ENCODE peak calls at places on chromosomes 4 and X, in four cellular contexts. T, M, R and V are unnamed samples.

GRCh38 chr4:101328063-101328602 is 19.2 kb downstream of the PPP3CA start:
- DNase-seq in T (no peak), M (no peak), R (no peak), V (peak)

GRCh38 chr4:60757986-60758385 is 442.1 kb upstream of the ADGRL3 start:
- DNase-seq in T (no peak), M (peak), R (no peak), V (no peak)

GRCh38 chrX:46912673-46913491 is 661 bp downstream of the JADE3 start:
- DNase-seq in T (peak), M (peak), R (no peak), V (peak)

GRCh38 chr4:5784960-5785611 is 74.1 kb downstream of the EVC start:
- DNase-seq in T (no peak), M (peak), R (peak), V (no peak)

GRCh38 chr4:113447695-113448265 is 313.8 kb downstream of the CAMK2D start:
- DNase-seq in T (no peak), M (no peak), R (no peak), V (no peak)

GRCh38 chrX:28586891-28587635 is at the start of gene IL1RAPL1:
- DNase-seq in T (peak), M (peak), R (no peak), V (peak)

GRCh38 chr4:56286763-56287162 is 100.5 kb downstream of the AASDH start:
- DNase-seq in T (no peak), M (no peak), R (no peak), V (no peak)

GRCh38 chr4:113303315-113303714 is 253.9 kb downstream of the ANK2 start:
- DNase-seq in T (no peak), M (no peak), R (no peak), V (no peak)

GRCh38 chrX:11580789-11581188 is 84.9 kb downstream of the ARHGAP6 start:
- DNase-seq in T (no peak), M (no peak), R (no peak), V (peak)

GRCh38 chr4:51836531-51836930 is 6.4 kb upstream of the DCUN1D4 start:
- DNase-seq in T (no peak), M (no peak), R (no peak), V (no peak)

GRCh38 chr4:80153800-80154546 is 43.3 kb upstream of the PRDM8 start:
- DNase-seq in T (no peak), M (peak), R (no peak), V (no peak)

GRCh38 chrX:69493766-69494165 is 10.4 kb upstream of the NALF2 start:
- DNase-seq in T (no peak), M (no peak), R (no peak), V (no peak)

GRCh38 chrX:129522184-129523059 is 868 bp downstream of the SMARCA1 start:
- DNase-seq in T (no peak), M (peak), R (no peak), V (no peak)

GRCh38 chr4:56186808-56187523 is 200.3 kb downstream of the AASDH start:
- DNase-seq in T (no peak), M (no peak), R (no peak), V (no peak)

GRCh38 chrX:111728096-111728495 is 47.1 kb downstream of the ALG13 start:
- DNase-seq in T (no peak), M (no peak), R (no peak), V (no peak)

GRCh38 chr4:180550106-180550505 is 1693.1 kb upstream of the TENM3 start:
- DNase-seq in T (no peak), M (no peak), R (no peak), V (no peak)

GRCh38 chrX:12423346-12423745 is 285.1 kb downstream of the FRMPD4 start:
- DNase-seq in T (no peak), M (no peak), R (no peak), V (no peak)

GRCh38 chrX:44352739-44353138 is 9.3 kb upstream of the EFHC2 start:
- DNase-seq in T (no peak), M (no peak), R (no peak), V (no peak)

GRCh38 chrX:107738272-107738671 is 37.3 kb downstream of the TSC22D3 start:
- DNase-seq in T (no peak), M (no peak), R (no peak), V (no peak)

GRCh38 chr4:1512738-1513660 is 106.8 kb upstream of the NKX1-1 start:
- DNase-seq in T (no peak), M (no peak), R (no peak), V (no peak)

GRCh38 chrX:9909254-9909653 is 57.9 kb upstream of the CLDN34 start:
- DNase-seq in T (no peak), M (no peak), R (no peak), V (no peak)

GRCh38 chr4:101355767-101356702 is 8.7 kb upstream of the PPP3CA start:
- DNase-seq in T (peak), M (peak), R (no peak), V (no peak)

GRCh38 chrX:94524867-94525266 is 850.9 kb downstream of the FAM133A start:
- DNase-seq in T (peak), M (no peak), R (no peak), V (peak)

GRCh38 chr4:108830509-108831244 is 67.8 kb upstream of the ETNPPL start:
- DNase-seq in T (no peak), M (no peak), R (no peak), V (peak)

GRCh38 chr4:125750827-125751466 is 436.2 kb downstream of the FAT4 start:
- DNase-seq in T (no peak), M (peak), R (no peak), V (no peak)
- TF ChIP-seq CTCF in T (no peak), M (peak), R (no peak), V (no peak)

GRCh38 chr4:147378780-147379179 is 102.1 kb upstream of the EDNRA start:
- DNase-seq in T (no peak), M (no peak), R (no peak), V (no peak)
- TF ChIP-seq CTCF in T (no peak), M (no peak), R (no peak), V (no peak)

GRCh38 chr4:110970642-110971041 is 347.8 kb upstream of the PITX2 start:
- DNase-seq in T (peak), M (peak), R (no peak), V (peak)
- TF ChIP-seq CTCF in T (peak), M (peak), R (no peak), V (peak)

DNA sequence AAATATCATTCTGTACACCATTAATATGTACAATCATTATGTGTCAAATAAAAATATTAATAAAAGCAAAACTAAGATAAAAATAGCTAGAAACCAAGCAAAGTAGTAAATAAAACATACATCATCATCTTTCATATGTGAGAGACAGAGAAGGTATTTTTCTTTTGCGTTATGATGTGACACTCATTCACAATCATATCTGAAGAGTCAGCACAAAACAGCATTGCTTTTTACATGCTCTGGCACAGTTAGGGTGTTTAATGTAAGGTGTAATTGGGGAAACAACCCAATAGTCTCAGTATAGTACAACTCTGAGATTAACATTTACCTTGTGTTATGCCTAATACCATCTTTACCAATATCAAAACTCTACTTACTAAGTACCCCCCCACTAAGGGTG is 376.6 kb downstream of the TMA16 start:
- DNase-seq in T (no peak), M (no peak), R (no peak), V (no peak)
- TF ChIP-seq CTCF in T (no peak), M (no peak), R (no peak), V (no peak)

DNA sequence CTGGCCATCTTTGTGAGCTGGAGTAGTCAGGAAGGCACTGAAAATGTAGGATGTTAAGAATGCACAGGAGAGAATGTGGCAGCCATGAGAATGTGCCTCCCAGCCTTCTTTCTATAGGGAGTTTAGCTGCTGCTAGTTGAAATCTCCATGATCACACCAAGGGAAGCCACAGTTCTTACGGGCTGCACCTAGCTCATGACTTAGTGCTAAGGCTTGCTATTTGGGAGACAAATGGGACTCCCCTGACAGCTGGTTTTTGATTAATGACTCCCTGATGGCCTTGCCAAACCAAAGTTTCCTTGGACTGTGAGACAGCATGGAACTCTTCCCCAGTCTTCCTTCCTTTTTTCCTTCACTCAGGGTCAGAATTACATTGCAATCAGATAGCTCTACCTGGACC is 9.2 kb downstream of the CTSO start:
- DNase-seq in T (no peak), M (peak), R (no peak), V (no peak)
- TF ChIP-seq CTCF in T (no peak), M (no peak), R (no peak), V (no peak)